ENCODE peak calls at places on chromosome 11, in six cellular contexts. One of them, this sample, is unnamed.

GRCh38 chr11:92972248-92972647 is 2.8 kb downstream of the MTNR1B start:
- DNase-seq in GM12878: no peak
- DNase-seq in K562: peak; percentile 10
- DNase-seq in endothelial cell of umbilical vein: no peak
- DNase-seq in A549: no peak
- DNase-seq in HepG2: no peak
- DNase-seq in this sample: no peak

GRCh38 chr11:77196961-77197360 is 68.9 kb downstream of the MYO7A start:
- DNase-seq in GM12878: no peak
- DNase-seq in A549: no peak
- DNase-seq in K562: no peak
- DNase-seq in endothelial cell of umbilical vein: no peak
- DNase-seq in HepG2: no peak
- DNase-seq in this sample: no peak

GRCh38 chr11:77115181-77115611 is 12.6 kb downstream of the OMP start:
- DNase-seq in K562: peak; percentile 30
- DNase-seq in A549: peak; percentile 69
- DNase-seq in endothelial cell of umbilical vein: no peak
- DNase-seq in HepG2: no peak
- DNase-seq in GM12878: no peak
- DNase-seq in this sample: peak; percentile 33

GRCh38 chr11:10441652-10442503 is 13.2 kb upstream of the AMPD3 start:
- DNase-seq in GM12878: peak; percentile 82
- DNase-seq in endothelial cell of umbilical vein: no peak
- DNase-seq in K562: no peak
- DNase-seq in A549: no peak
- DNase-seq in HepG2: no peak
- DNase-seq in this sample: peak; percentile 80

GRCh38 chr11:131423715-131424114 is 53.3 kb downstream of the NTM start:
- DNase-seq in GM12878: no peak
- DNase-seq in K562: no peak
- DNase-seq in HepG2: no peak
- DNase-seq in endothelial cell of umbilical vein: no peak
- DNase-seq in A549: peak; percentile 4
- DNase-seq in this sample: no peak

GRCh38 chr11:62713343-62713742 is 5.9 kb downstream of the GNG3 start:
- DNase-seq in GM12878: no peak
- DNase-seq in K562: peak; percentile 67
- DNase-seq in endothelial cell of umbilical vein: no peak
- DNase-seq in A549: peak; percentile 52
- DNase-seq in HepG2: no peak
- DNase-seq in this sample: no peak

GRCh38 chr11:65571940-65572339 is 398 bp upstream of the FAM89B start:
- DNase-seq in endothelial cell of umbilical vein: peak; percentile 73
- DNase-seq in A549: peak; percentile 84
- DNase-seq in K562: peak; percentile 80
- DNase-seq in HepG2: no peak
- DNase-seq in GM12878: no peak
- DNase-seq in this sample: peak; percentile 65

GRCh38 chr11:45083544-45084087 is 62.8 kb upstream of the PRDM11 start:
- DNase-seq in endothelial cell of umbilical vein: no peak
- DNase-seq in GM12878: no peak
- DNase-seq in HepG2: peak; percentile 15
- DNase-seq in A549: peak; percentile 56
- DNase-seq in K562: peak; percentile 11
- DNase-seq in this sample: no peak

GRCh38 chr11:132278801-132279574 is 908.6 kb downstream of the NTM start:
- DNase-seq in endothelial cell of umbilical vein: peak; percentile 4
- DNase-seq in K562: no peak
- DNase-seq in A549: no peak
- DNase-seq in GM12878: peak; percentile 4
- DNase-seq in HepG2: no peak
- DNase-seq in this sample: peak; percentile 37

DNA sequence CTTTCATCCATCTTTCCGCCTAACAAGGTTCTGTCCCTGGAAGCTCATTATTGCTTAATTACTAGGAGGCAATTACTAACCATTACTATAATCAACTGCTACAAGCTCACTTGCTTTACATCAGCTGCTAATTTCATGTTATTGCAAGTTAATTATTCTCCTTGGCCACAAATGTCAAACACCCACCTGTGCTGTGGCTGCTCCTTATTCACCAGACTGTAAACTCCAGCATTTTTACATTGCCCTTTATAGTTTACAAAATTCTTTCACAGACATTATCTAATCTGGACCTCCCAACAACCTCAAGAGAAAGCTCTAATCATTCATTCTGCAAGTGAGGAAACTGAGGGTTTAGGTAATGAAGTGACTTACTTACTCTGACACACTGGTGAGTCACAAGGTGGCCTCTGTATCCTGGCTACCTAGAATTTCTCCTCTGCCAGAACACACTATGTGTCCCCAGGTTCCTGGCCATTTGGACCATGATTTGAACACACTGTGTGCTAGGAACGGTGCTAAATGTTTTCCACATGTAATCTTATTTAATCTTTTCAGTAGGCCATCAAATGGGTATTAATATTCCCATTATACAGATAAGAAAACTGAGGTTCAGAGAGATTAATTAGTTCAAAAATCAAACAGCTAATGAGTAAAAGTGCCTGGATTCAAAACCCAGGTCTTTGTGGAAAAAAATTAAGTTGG is 66.7 kb downstream of the RAB30 start:
- DNase-seq in endothelial cell of umbilical vein: no peak
- DNase-seq in GM12878: no peak
- DNase-seq in HepG2: no peak
- DNase-seq in K562: no peak
- DNase-seq in A549: no peak
- DNase-seq in this sample: no peak
- TF ChIP-seq MYC in endothelial cell of umbilical vein: no peak
- TF ChIP-seq MYC in GM12878: no peak
- TF ChIP-seq MYC in HepG2: no peak
- TF ChIP-seq MYC in K562: no peak
- TF ChIP-seq MYC in A549: no peak
- TF ChIP-seq MYC in this sample: no peak

GRCh38 chr11:105046898-105047579 is 1.9 kb upstream of the CARD16 start:
- DNase-seq in HepG2: peak; percentile 92
- DNase-seq in K562: no peak
- DNase-seq in GM12878: no peak
- DNase-seq in endothelial cell of umbilical vein: peak; percentile 95
- DNase-seq in A549: peak; percentile 48
- DNase-seq in this sample: no peak
- TF ChIP-seq MYC in HepG2: peak; percentile 54
- TF ChIP-seq MYC in K562: no peak
- TF ChIP-seq MYC in GM12878: no peak
- TF ChIP-seq MYC in endothelial cell of umbilical vein: peak; percentile 27
- TF ChIP-seq MYC in A549: no peak
- TF ChIP-seq MYC in this sample: no peak

DNA sequence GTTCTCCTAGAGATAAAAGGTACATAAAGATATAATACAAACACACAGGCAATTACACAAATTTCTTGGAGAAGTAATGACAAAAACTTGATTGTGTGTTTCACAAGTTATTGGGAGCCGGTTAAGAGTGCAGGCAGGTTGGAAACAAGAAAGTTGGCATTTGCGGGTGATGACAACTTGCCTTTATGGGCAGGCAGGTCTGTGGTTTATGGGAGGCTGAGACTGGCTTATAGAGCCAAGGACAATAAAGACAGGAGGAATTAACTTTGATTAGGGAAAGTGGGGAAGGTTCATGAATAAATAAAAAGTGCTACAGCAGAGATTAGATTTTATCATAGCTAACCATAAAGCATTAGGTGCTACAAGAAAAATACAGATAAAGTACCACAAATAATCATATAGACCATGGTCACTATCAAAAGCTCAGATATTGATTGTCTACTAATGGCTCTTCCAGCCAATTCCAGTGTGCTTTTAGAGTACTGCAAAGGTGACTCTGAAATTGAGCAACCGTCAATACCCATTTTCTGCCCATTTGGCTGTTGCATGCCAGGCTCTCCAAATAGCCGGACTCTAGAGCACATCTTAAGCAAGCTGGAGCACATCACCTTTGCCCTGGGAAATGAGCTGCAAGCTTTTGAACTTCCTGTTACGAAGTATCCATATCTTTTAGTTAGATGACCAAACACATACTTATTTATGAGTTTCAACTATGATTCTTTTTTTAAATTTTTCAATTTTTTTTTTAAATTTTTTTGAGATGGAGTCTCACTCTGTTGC is 33.9 kb upstream of the GAB2 start:
- DNase-seq in endothelial cell of umbilical vein: peak; percentile 8
- DNase-seq in GM12878: no peak
- DNase-seq in HepG2: no peak
- DNase-seq in A549: no peak
- DNase-seq in K562: no peak
- DNase-seq in this sample: no peak
- TF ChIP-seq MYC in endothelial cell of umbilical vein: no peak
- TF ChIP-seq MYC in GM12878: no peak
- TF ChIP-seq MYC in HepG2: no peak
- TF ChIP-seq MYC in A549: no peak
- TF ChIP-seq MYC in K562: no peak
- TF ChIP-seq MYC in this sample: no peak

DNA sequence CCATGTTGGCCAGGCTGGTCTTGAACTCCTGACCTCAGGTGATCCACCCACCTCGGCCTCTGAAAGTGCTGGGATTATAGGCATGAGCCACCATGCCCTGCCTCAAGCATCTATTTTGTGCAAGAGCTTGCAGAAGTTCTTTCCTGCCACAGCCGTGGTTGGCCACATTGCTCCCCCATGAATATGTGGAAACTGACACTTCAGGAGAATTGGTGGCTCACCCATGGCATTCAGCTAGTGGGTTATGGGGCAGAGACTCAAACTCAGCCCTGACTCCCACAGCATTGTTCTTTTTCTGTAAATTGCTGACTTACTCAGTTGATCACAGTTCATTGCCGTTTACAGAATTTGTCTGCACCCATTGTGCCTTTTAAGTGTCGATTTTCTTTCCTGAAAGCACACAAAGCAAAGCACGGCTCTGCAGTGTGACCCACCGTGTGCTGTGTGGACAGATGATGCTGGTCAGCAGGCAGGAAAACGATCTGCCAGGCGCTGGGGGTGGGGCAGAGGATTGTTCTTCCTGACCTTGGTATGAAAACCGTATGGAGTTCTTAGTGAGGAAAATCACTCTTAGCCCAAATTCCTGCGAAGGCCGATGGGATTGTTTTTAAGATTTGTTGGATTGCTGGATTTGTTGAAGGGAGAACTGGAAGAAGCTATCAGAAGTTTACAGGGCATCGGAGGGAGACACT is 115.6 kb downstream of the PTPRJ start:
- DNase-seq in GM12878: no peak
- DNase-seq in HepG2: no peak
- DNase-seq in A549: no peak
- DNase-seq in K562: no peak
- DNase-seq in endothelial cell of umbilical vein: no peak
- DNase-seq in this sample: peak; percentile 62
- TF ChIP-seq MYC in GM12878: no peak
- TF ChIP-seq MYC in HepG2: no peak
- TF ChIP-seq MYC in A549: no peak
- TF ChIP-seq MYC in K562: no peak
- TF ChIP-seq MYC in endothelial cell of umbilical vein: no peak
- TF ChIP-seq MYC in this sample: no peak

DNA sequence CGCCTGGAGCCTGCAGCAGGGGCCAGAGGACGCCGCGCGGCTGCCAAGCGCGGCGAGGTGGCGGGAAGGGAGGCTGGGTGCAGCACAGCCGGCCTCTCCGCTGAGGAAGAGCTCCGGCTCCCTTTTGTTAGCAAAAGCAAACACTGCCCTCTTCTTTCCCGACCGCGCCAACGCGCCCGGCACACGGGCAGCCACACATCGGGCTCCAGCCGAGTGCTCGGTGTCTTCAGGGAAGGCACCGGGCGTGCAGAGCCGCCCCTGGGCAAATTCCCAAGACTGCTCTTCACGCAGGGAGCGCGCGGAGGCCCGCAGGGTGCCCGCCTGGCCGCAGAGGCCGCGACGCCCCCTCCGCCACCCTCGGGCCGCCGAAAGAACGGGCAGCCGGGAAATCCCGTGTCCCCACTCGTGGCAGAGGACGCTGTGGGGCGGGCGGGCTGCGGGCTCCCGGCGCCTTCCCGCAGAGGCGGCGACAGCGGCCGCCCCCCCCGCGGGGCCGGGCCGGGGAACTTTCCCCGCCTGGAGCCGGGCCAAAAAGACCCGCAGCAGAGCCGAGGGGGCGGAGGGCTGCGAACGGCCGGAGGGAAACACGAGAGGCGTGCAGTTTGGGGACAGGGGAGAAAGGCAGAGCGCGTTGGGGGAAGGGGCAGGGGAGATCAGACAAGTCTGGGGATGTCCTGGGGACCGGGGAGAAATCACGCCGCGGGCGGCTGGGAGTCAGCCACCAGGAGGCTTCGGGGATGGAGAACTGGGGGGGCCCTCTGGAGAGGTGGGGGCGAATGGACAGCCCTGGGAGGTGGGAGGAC is 931 bp downstream of the CADM1 start:
- DNase-seq in K562: no peak
- DNase-seq in HepG2: peak; percentile 51
- DNase-seq in GM12878: no peak
- DNase-seq in A549: peak; percentile 21
- DNase-seq in endothelial cell of umbilical vein: peak; percentile 22
- DNase-seq in this sample: no peak
- TF ChIP-seq MYC in K562: no peak
- TF ChIP-seq MYC in HepG2: no peak
- TF ChIP-seq MYC in GM12878: no peak
- TF ChIP-seq MYC in A549: no peak
- TF ChIP-seq MYC in endothelial cell of umbilical vein: no peak
- TF ChIP-seq MYC in this sample: no peak

This sample was measured in NB4.